ENCODE peak calls at places on chromosomes 13 and 19, in eight cellular contexts. W, R, O, V, Q, B, T and I are unnamed samples.

GRCh38 chr13:105037064-105037463 is 1498.4 kb downstream of the EFNB2 start:
- DNase-seq in W (no peak), R (no peak), O (no peak), V (no peak), Q (no peak), B (peak; percentile 32), T (no peak), I (peak; percentile 42)

GRCh38 chr19:33905937-33906577 is 109.4 kb downstream of the KCTD15 start:
- DNase-seq in W (peak; percentile 75), R (peak; percentile 91), O (peak; percentile 86), V (no peak), Q (peak; percentile 88), B (peak; percentile 35), T (peak; percentile 83), I (peak; percentile 85)

GRCh38 chr13:66200555-66200954 is 1029.6 kb downstream of the PCDH9 start:
- DNase-seq in W (no peak), R (no peak), O (no peak), V (no peak), Q (no peak), B (no peak), T (no peak), I (no peak)

GRCh38 chr19:11296264-11296663 is 304 bp downstream of the TSPAN16 start:
- DNase-seq in W (no peak), R (no peak), O (no peak), V (peak; percentile 35), Q (peak; percentile 5), B (no peak), T (no peak), I (no peak)

GRCh38 chr19:50409347-50409746 is 9.4 kb upstream of the SPIB start:
- DNase-seq in W (no peak), R (no peak), O (no peak), V (no peak), Q (no peak), B (no peak), T (no peak), I (no peak)

GRCh38 chr19:10719466-10719961 is 1.6 kb downstream of the DNM2 start:
- DNase-seq in W (peak; percentile 60), R (no peak), O (no peak), V (no peak), Q (no peak), B (no peak), T (no peak), I (no peak)

GRCh38 chr13:48066310-48066989 is 28.5 kb downstream of the MED4 start:
- DNase-seq in W (no peak), R (no peak), O (no peak), V (no peak), Q (no peak), B (peak; percentile 70), T (no peak), I (peak; percentile 69)

GRCh38 chr13:98515804-98516465 is 61.0 kb downstream of the STK24 start:
- DNase-seq in W (no peak), R (no peak), O (no peak), V (no peak), Q (no peak), B (no peak), T (no peak), I (no peak)

GRCh38 chr19:53696951-53697350 is 65.2 kb downstream of the DPRX start:
- DNase-seq in W (no peak), R (peak; percentile 22), O (no peak), V (no peak), Q (no peak), B (no peak), T (no peak), I (peak; percentile 1)

GRCh38 chr13:42384265-42384664 is 112.3 kb downstream of the AKAP11 start:
- DNase-seq in W (no peak), R (no peak), O (no peak), V (no peak), Q (no peak), B (peak; percentile 63), T (no peak), I (peak; percentile 62)

GRCh38 chr19:57566396-57567256 is 7.0 kb upstream of the ZNF550 start:
- DNase-seq in W (no peak), R (no peak), O (no peak), V (no peak), Q (no peak), B (peak; percentile 3), T (no peak), I (peak; percentile 57)

GRCh38 chr19:1230585-1231489 is 7.0 kb downstream of the CBARP start:
- DNase-seq in W (no peak), R (no peak), O (no peak), V (no peak), Q (no peak), B (no peak), T (no peak), I (no peak)

GRCh38 chr13:100855151-100855550 is 180.6 kb upstream of the TMTC4 start:
- DNase-seq in W (no peak), R (no peak), O (no peak), V (no peak), Q (no peak), B (no peak), T (no peak), I (no peak)

GRCh38 chr19:56611288-56611687 is 16.2 kb downstream of the ZNF71 start:
- DNase-seq in W (no peak), R (no peak), O (no peak), V (no peak), Q (no peak), B (no peak), T (no peak), I (no peak)

GRCh38 chr19:47102561-47103135 is 10.9 kb downstream of the ZC3H4 start:
- DNase-seq in W (peak; percentile 7), R (no peak), O (no peak), V (no peak), Q (no peak), B (no peak), T (no peak), I (no peak)

GRCh38 chr13:81275666-81276258 is 934.8 kb upstream of the SPRY2 start:
- DNase-seq in W (no peak), R (no peak), O (no peak), V (no peak), Q (no peak), B (no peak), T (no peak), I (peak; percentile 18)

GRCh38 chr13:43473437-43473836 is 313.3 kb downstream of the ENOX1 start:
- DNase-seq in W (no peak), R (no peak), O (no peak), V (no peak), Q (no peak), B (no peak), T (no peak), I (no peak)

GRCh38 chr19:2259331-2259730 is 3.1 kb upstream of the JSRP1 start:
- DNase-seq in W (no peak), R (no peak), O (no peak), V (no peak), Q (no peak), B (peak; percentile 64), T (no peak), I (peak; percentile 80)

GRCh38 chr13:39895254-39895653 is 239.8 kb downstream of the COG6 start:
- DNase-seq in W (no peak), R (no peak), O (no peak), V (no peak), Q (no peak), B (no peak), T (no peak), I (no peak)

GRCh38 chr19:35675589-35676140 is 9.3 kb downstream of the UPK1A start:
- DNase-seq in W (no peak), R (no peak), O (no peak), V (no peak), Q (peak; percentile 66), B (no peak), T (no peak), I (no peak)

GRCh38 chr19:45496349-45496953 is 396 bp downstream of the RTN2 start:
- DNase-seq in W (peak; percentile 71), R (peak; percentile 76), O (no peak), V (no peak), Q (peak; percentile 91), B (no peak), T (no peak), I (no peak)

GRCh38 chr13:79874396-79875360 is 393.7 kb downstream of the NDFIP2 start:
- DNase-seq in W (no peak), R (no peak), O (no peak), V (no peak), Q (no peak), B (peak; percentile 42), T (no peak), I (peak; percentile 69)
- TF ChIP-seq CTCF in W (no peak), R (no peak), O (no peak), V (no peak), Q (no peak), B (no peak), T (no peak), I (no peak)

GRCh38 chr13:74063533-74064100 is 70.6 kb downstream of the KLF12 start:
- DNase-seq in W (no peak), R (no peak), O (no peak), V (no peak), Q (no peak), B (no peak), T (no peak), I (no peak)
- H3K4me3 ChIP-seq in W (no peak overlapping the region), R (no peak overlapping the region), O (no peak overlapping the region), V (no peak overlapping the region), Q (no peak overlapping the region), B (no peak overlapping the region), T (peak overlapping the region; percentile 57), I (no peak overlapping the region)

GRCh38 chr13:111064661-111065060 is 50.4 kb upstream of the ARHGEF7 start:
- DNase-seq in W (no peak), R (no peak), O (no peak), V (no peak), Q (no peak), B (no peak), T (no peak), I (no peak)

GRCh38 chr13:111062305-111062704 is 52.8 kb upstream of the ARHGEF7 start:
- DNase-seq in W (no peak), R (no peak), O (no peak), V (no peak), Q (peak; percentile 35), B (no peak), T (no peak), I (no peak)

GRCh38 chr13:111066544-111066943 is 48.6 kb upstream of the ARHGEF7 start:
- DNase-seq in W (no peak), R (no peak), O (no peak), V (no peak), Q (peak; percentile 41), B (no peak), T (peak; percentile 30), I (no peak)

GRCh38 chr13:111065698-111066097 is 49.4 kb upstream of the ARHGEF7 start:
- DNase-seq in W (no peak), R (peak; percentile 87), O (no peak), V (no peak), Q (peak; percentile 86), B (no peak), T (no peak), I (no peak)

GRCh38 chr13:111068009-111068350 is 47.1 kb upstream of the ARHGEF7 start:
- DNase-seq in W (no peak), R (no peak), O (no peak), V (no peak), Q (no peak), B (no peak), T (no peak), I (no peak)
- TF ChIP-seq CTCF in W (no peak), R (peak; percentile 16), O (no peak), V (no peak), Q (no peak), B (no peak), T (peak; percentile 4), I (no peak)

DNA sequence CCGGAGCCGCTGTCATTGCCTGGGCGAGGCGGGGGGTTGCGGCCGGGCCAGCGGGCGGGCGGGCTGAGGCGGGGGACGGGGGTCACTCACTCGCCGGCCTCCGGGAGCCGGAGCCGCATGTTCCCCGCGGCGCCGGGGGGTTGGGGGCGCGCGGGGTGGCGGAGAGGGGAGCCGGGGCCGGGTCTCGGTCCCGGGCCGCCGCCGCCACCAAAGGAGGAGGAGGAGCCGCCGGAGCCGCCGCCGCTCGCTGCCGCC is 149 bp downstream of the MED26 start:
- DNase-seq in W (no peak), R (no peak), O (no peak), V (no peak), Q (no peak), B (no peak), T (no peak), I (no peak)
- H3K4me3 ChIP-seq in W (peak overlapping the region; percentile 99), R (peak overlapping the region; percentile 97), O (peak overlapping the region; percentile 95), V (peak overlapping the region; percentile 96), Q (peak overlapping the region; percentile 99), B (peak overlapping the region; percentile 76), T (peak overlapping the region; percentile 97), I (peak overlapping the region; percentile 98)